ENCODE peak calls at places on chromosomes 16 and 17, in seven cellular contexts. One of them, this sample, is unnamed.
A peak's percentile ranks its signal among the peaks of the same experiment; 100 is the strongest.

GRCh38 chr17:29048440-29049360 is 5.8 kb downstream of the PIPOX start:
- DNase-seq in transverse colon: no peak
- DNase-seq in stromal cell of bone marrow: peak; percentile 44
- DNase-seq in DMS79: no peak
- DNase-seq in KBM-7: no peak
- DNase-seq in T-helper 2 cell: no peak
- DNase-seq in hepatocyte: peak; percentile 22
- DNase-seq in this sample: peak; percentile 20

GRCh38 chr16:27769561-27770222 is 219.7 kb downstream of the KATNIP start:
- DNase-seq in transverse colon: no peak
- DNase-seq in stromal cell of bone marrow: no peak
- DNase-seq in DMS79: no peak
- DNase-seq in KBM-7: no peak
- DNase-seq in T-helper 2 cell: no peak
- DNase-seq in hepatocyte: no peak
- DNase-seq in this sample: no peak

GRCh38 chr17:57902800-57903759 is 52.1 kb downstream of the CUEDC1 start:
- DNase-seq in transverse colon: peak; percentile 80
- DNase-seq in stromal cell of bone marrow: peak; percentile 78
- DNase-seq in DMS79: peak; percentile 83
- DNase-seq in KBM-7: peak; percentile 72
- DNase-seq in T-helper 2 cell: no peak
- DNase-seq in hepatocyte: peak; percentile 82
- DNase-seq in this sample: peak; percentile 78

GRCh38 chr17:48543854-48544355 is 1.0 kb downstream of the HOXB2 start:
- DNase-seq in transverse colon: no peak
- DNase-seq in stromal cell of bone marrow: no peak
- DNase-seq in DMS79: no peak
- DNase-seq in KBM-7: peak; percentile 53
- DNase-seq in T-helper 2 cell: no peak
- DNase-seq in hepatocyte: no peak
- DNase-seq in this sample: peak; percentile 72

GRCh38 chr17:28997811-28998210 is 8.0 kb downstream of the SEZ6 start:
- DNase-seq in transverse colon: no peak
- DNase-seq in stromal cell of bone marrow: no peak
- DNase-seq in DMS79: peak; percentile 85
- DNase-seq in KBM-7: no peak
- DNase-seq in T-helper 2 cell: no peak
- DNase-seq in hepatocyte: no peak
- DNase-seq in this sample: no peak

GRCh38 chr17:79237448-79238053 is 162.9 kb downstream of the ENGASE start:
- DNase-seq in transverse colon: no peak
- DNase-seq in stromal cell of bone marrow: no peak
- DNase-seq in DMS79: no peak
- DNase-seq in KBM-7: no peak
- DNase-seq in T-helper 2 cell: no peak
- DNase-seq in hepatocyte: no peak
- DNase-seq in this sample: no peak

GRCh38 chr17:74785096-74785980 is 9.2 kb upstream of the NAT9 start:
- DNase-seq in transverse colon: no peak
- DNase-seq in stromal cell of bone marrow: no peak
- DNase-seq in DMS79: no peak
- DNase-seq in KBM-7: no peak
- DNase-seq in T-helper 2 cell: no peak
- DNase-seq in hepatocyte: no peak
- DNase-seq in this sample: no peak

GRCh38 chr17:80482555-80483308 is 6.3 kb upstream of the NPTX1 start:
- DNase-seq in transverse colon: no peak
- DNase-seq in stromal cell of bone marrow: no peak
- DNase-seq in DMS79: no peak
- DNase-seq in KBM-7: no peak
- DNase-seq in T-helper 2 cell: no peak
- DNase-seq in hepatocyte: no peak
- DNase-seq in this sample: no peak

GRCh38 chr17:78127240-78127887 is 1.2 kb downstream of the TMC6 start:
- DNase-seq in transverse colon: peak; percentile 75
- DNase-seq in stromal cell of bone marrow: no peak
- DNase-seq in DMS79: no peak
- DNase-seq in KBM-7: peak; percentile 84
- DNase-seq in T-helper 2 cell: no peak
- DNase-seq in hepatocyte: peak; percentile 57
- DNase-seq in this sample: peak; percentile 86

GRCh38 chr17:28578246-28579195 is 1.8 kb upstream of the ALDOC start:
- DNase-seq in transverse colon: no peak
- DNase-seq in stromal cell of bone marrow: no peak
- DNase-seq in DMS79: no peak
- DNase-seq in KBM-7: no peak
- DNase-seq in T-helper 2 cell: no peak
- DNase-seq in hepatocyte: no peak
- DNase-seq in this sample: no peak

GRCh38 chr17:11712445-11712844 is 114.2 kb downstream of the DNAH9 start:
- DNase-seq in transverse colon: no peak
- DNase-seq in stromal cell of bone marrow: no peak
- DNase-seq in DMS79: no peak
- DNase-seq in KBM-7: peak; percentile 0
- DNase-seq in T-helper 2 cell: no peak
- DNase-seq in hepatocyte: no peak
- DNase-seq in this sample: no peak

GRCh38 chr17:48611681-48612455 is 1.1 kb upstream of the HOXB7 start:
- DNase-seq in transverse colon: peak; percentile 59
- DNase-seq in stromal cell of bone marrow: no peak
- DNase-seq in DMS79: peak; percentile 51
- DNase-seq in KBM-7: no peak
- DNase-seq in T-helper 2 cell: no peak
- DNase-seq in hepatocyte: no peak
- DNase-seq in this sample: no peak

GRCh38 chr16:48334325-48334724 is 50.9 kb downstream of the SIAH1 start:
- DNase-seq in transverse colon: no peak
- DNase-seq in stromal cell of bone marrow: no peak
- DNase-seq in DMS79: no peak
- DNase-seq in KBM-7: no peak
- DNase-seq in T-helper 2 cell: no peak
- DNase-seq in hepatocyte: no peak
- DNase-seq in this sample: no peak

GRCh38 chr16:73714976-73715375 is 581.6 kb upstream of the PSMD7 start:
- DNase-seq in transverse colon: no peak
- DNase-seq in stromal cell of bone marrow: no peak
- DNase-seq in DMS79: no peak
- DNase-seq in KBM-7: no peak
- DNase-seq in T-helper 2 cell: no peak
- DNase-seq in hepatocyte: no peak
- DNase-seq in this sample: no peak

GRCh38 chr16:84574191-84574590 is 43.7 kb downstream of the COTL1 start:
- DNase-seq in transverse colon: no peak
- DNase-seq in stromal cell of bone marrow: no peak
- DNase-seq in DMS79: no peak
- DNase-seq in KBM-7: no peak
- DNase-seq in T-helper 2 cell: no peak
- DNase-seq in hepatocyte: no peak
- DNase-seq in this sample: no peak

GRCh38 chr16:51657844-51658243 is 506.8 kb upstream of the SALL1 start:
- DNase-seq in transverse colon: no peak
- DNase-seq in stromal cell of bone marrow: no peak
- DNase-seq in DMS79: peak; percentile 28
- DNase-seq in KBM-7: no peak
- DNase-seq in T-helper 2 cell: no peak
- DNase-seq in hepatocyte: no peak
- DNase-seq in this sample: no peak

GRCh38 chr17:76014100-76014924 is 12.8 kb downstream of the EVPL start:
- DNase-seq in transverse colon: peak; percentile 80
- DNase-seq in stromal cell of bone marrow: no peak
- DNase-seq in DMS79: peak; percentile 43
- DNase-seq in KBM-7: peak; percentile 81
- DNase-seq in T-helper 2 cell: peak; percentile 64
- DNase-seq in hepatocyte: peak; percentile 92
- DNase-seq in this sample: peak; percentile 84

GRCh38 chr17:65644545-65644944 is 83.1 kb upstream of the AXIN2 start:
- DNase-seq in transverse colon: no peak
- DNase-seq in stromal cell of bone marrow: no peak
- DNase-seq in DMS79: no peak
- DNase-seq in KBM-7: no peak
- DNase-seq in T-helper 2 cell: no peak
- DNase-seq in hepatocyte: no peak
- DNase-seq in this sample: no peak

GRCh38 chr16:27840311-27841060 is 223.0 kb downstream of the GSG1L start:
- DNase-seq in transverse colon: no peak
- DNase-seq in stromal cell of bone marrow: no peak
- DNase-seq in DMS79: no peak
- DNase-seq in KBM-7: no peak
- DNase-seq in T-helper 2 cell: no peak
- DNase-seq in hepatocyte: no peak
- DNase-seq in this sample: no peak

GRCh38 chr17:82114872-82115271 is 16.8 kb upstream of the FASN start:
- DNase-seq in transverse colon: no peak
- DNase-seq in stromal cell of bone marrow: no peak
- DNase-seq in DMS79: no peak
- DNase-seq in KBM-7: no peak
- DNase-seq in T-helper 2 cell: no peak
- DNase-seq in hepatocyte: no peak
- DNase-seq in this sample: no peak

GRCh38 chr16:1474796-1475551 is at the start of gene CLCN7:
- DNase-seq in transverse colon: peak; percentile 93
- DNase-seq in stromal cell of bone marrow: peak; percentile 70
- DNase-seq in DMS79: peak; percentile 42
- DNase-seq in KBM-7: peak; percentile 81
- DNase-seq in T-helper 2 cell: peak; percentile 83
- DNase-seq in hepatocyte: peak; percentile 91
- DNase-seq in this sample: peak; percentile 89

GRCh38 chr16:52532384-52532783 is 14.6 kb downstream of the TOX3 start:
- DNase-seq in transverse colon: no peak
- DNase-seq in stromal cell of bone marrow: no peak
- DNase-seq in DMS79: no peak
- DNase-seq in KBM-7: no peak
- DNase-seq in T-helper 2 cell: no peak
- DNase-seq in hepatocyte: no peak
- DNase-seq in this sample: no peak

GRCh38 chr16:74747716-74748041 is 26.9 kb downstream of the FA2H start:
- DNase-seq in transverse colon: no peak
- DNase-seq in stromal cell of bone marrow: no peak
- DNase-seq in DMS79: no peak
- DNase-seq in KBM-7: no peak
- DNase-seq in T-helper 2 cell: no peak
- DNase-seq in hepatocyte: no peak
- DNase-seq in this sample: no peak

GRCh38 chr17:51299859-51300258 is 39.5 kb downstream of the UTP18 start:
- DNase-seq in transverse colon: no peak
- DNase-seq in stromal cell of bone marrow: no peak
- DNase-seq in DMS79: no peak
- DNase-seq in KBM-7: no peak
- DNase-seq in T-helper 2 cell: no peak
- DNase-seq in hepatocyte: no peak
- DNase-seq in this sample: no peak

GRCh38 chr16:12685806-12686205 is 117.9 kb downstream of the CPPED1 start:
- DNase-seq in transverse colon: no peak
- DNase-seq in stromal cell of bone marrow: no peak
- DNase-seq in DMS79: no peak
- DNase-seq in KBM-7: peak; percentile 63
- DNase-seq in T-helper 2 cell: no peak
- DNase-seq in hepatocyte: no peak
- DNase-seq in this sample: peak; percentile 16

GRCh38 chr17:55735784-55736405 is 13.2 kb upstream of the TMEM100 start:
- DNase-seq in transverse colon: peak; percentile 20
- DNase-seq in stromal cell of bone marrow: no peak
- DNase-seq in DMS79: no peak
- DNase-seq in KBM-7: peak; percentile 51
- DNase-seq in T-helper 2 cell: no peak
- DNase-seq in hepatocyte: peak; percentile 78
- DNase-seq in this sample: peak; percentile 85

GRCh38 chr16:86515780-86516617 is 5.7 kb downstream of the FOXF1 start:
- DNase-seq in transverse colon: no peak
- DNase-seq in stromal cell of bone marrow: no peak
- DNase-seq in DMS79: no peak
- DNase-seq in KBM-7: no peak
- DNase-seq in T-helper 2 cell: no peak
- DNase-seq in hepatocyte: no peak
- DNase-seq in this sample: no peak

GRCh38 chr16:12976936-12977335 is 75.5 kb downstream of the SHISA9 start:
- DNase-seq in transverse colon: no peak
- DNase-seq in stromal cell of bone marrow: no peak
- DNase-seq in DMS79: no peak
- DNase-seq in KBM-7: no peak
- DNase-seq in T-helper 2 cell: no peak
- DNase-seq in hepatocyte: no peak
- DNase-seq in this sample: no peak

GRCh38 chr17:48996696-48997102 is 486 bp upstream of the IGF2BP1 start:
- DNase-seq in transverse colon: no peak
- DNase-seq in stromal cell of bone marrow: no peak
- DNase-seq in DMS79: no peak
- DNase-seq in KBM-7: no peak
- DNase-seq in T-helper 2 cell: no peak
- DNase-seq in hepatocyte: peak; percentile 64
- DNase-seq in this sample: no peak

GRCh38 chr16:68993885-68994284 is 111.6 kb upstream of the HAS3 start:
- DNase-seq in transverse colon: no peak
- DNase-seq in stromal cell of bone marrow: peak; percentile 68
- DNase-seq in DMS79: no peak
- DNase-seq in KBM-7: no peak
- DNase-seq in T-helper 2 cell: no peak
- DNase-seq in hepatocyte: peak; percentile 23
- DNase-seq in this sample: no peak

GRCh38 chr17:57874434-57875108 is 24.7 kb upstream of the MRPS23 start:
- DNase-seq in transverse colon: peak; percentile 49
- DNase-seq in stromal cell of bone marrow: peak; percentile 89
- DNase-seq in DMS79: no peak
- DNase-seq in KBM-7: peak; percentile 81
- DNase-seq in T-helper 2 cell: no peak
- DNase-seq in hepatocyte: peak; percentile 91
- DNase-seq in this sample: no peak

GRCh38 chr17:42553866-42554249 is 1.1 kb downstream of the HSD17B1 start:
- DNase-seq in transverse colon: no peak
- DNase-seq in stromal cell of bone marrow: no peak
- DNase-seq in DMS79: no peak
- DNase-seq in KBM-7: no peak
- DNase-seq in T-helper 2 cell: no peak
- DNase-seq in hepatocyte: no peak
- DNase-seq in this sample: no peak

GRCh38 chr17:36203335-36203734 is 6.8 kb upstream of the CCL3L1 start:
- DNase-seq in transverse colon: no peak
- DNase-seq in stromal cell of bone marrow: no peak
- DNase-seq in DMS79: no peak
- DNase-seq in KBM-7: no peak
- DNase-seq in T-helper 2 cell: no peak
- DNase-seq in hepatocyte: no peak
- DNase-seq in this sample: no peak

GRCh38 chr17:36980281-36980761 is 31.6 kb downstream of the AATF start:
- DNase-seq in transverse colon: no peak
- DNase-seq in stromal cell of bone marrow: peak; percentile 22
- DNase-seq in DMS79: peak; percentile 21
- DNase-seq in KBM-7: no peak
- DNase-seq in T-helper 2 cell: no peak
- DNase-seq in hepatocyte: no peak
- DNase-seq in this sample: no peak

GRCh38 chr16:68800257-68800875 is 43.0 kb upstream of the TANGO6 start:
- DNase-seq in transverse colon: peak; percentile 65
- DNase-seq in stromal cell of bone marrow: peak; percentile 70
- DNase-seq in DMS79: no peak
- DNase-seq in KBM-7: peak; percentile 83
- DNase-seq in T-helper 2 cell: peak; percentile 24
- DNase-seq in hepatocyte: peak; percentile 87
- DNase-seq in this sample: peak; percentile 80

GRCh38 chr16:5054876-5055865 is 10.6 kb downstream of the C16orf89 start:
- DNase-seq in transverse colon: no peak
- DNase-seq in stromal cell of bone marrow: no peak
- DNase-seq in DMS79: no peak
- DNase-seq in KBM-7: no peak
- DNase-seq in T-helper 2 cell: no peak
- DNase-seq in hepatocyte: no peak
- DNase-seq in this sample: no peak

GRCh38 chr16:89334050-89334449 is 116.5 kb downstream of the ZNF778 start:
- DNase-seq in transverse colon: no peak
- DNase-seq in stromal cell of bone marrow: no peak
- DNase-seq in DMS79: no peak
- DNase-seq in KBM-7: no peak
- DNase-seq in T-helper 2 cell: no peak
- DNase-seq in hepatocyte: no peak
- DNase-seq in this sample: no peak

GRCh38 chr17:2975469-2975958 is 87.9 kb downstream of the OR1D5 start:
- DNase-seq in transverse colon: peak; percentile 40
- DNase-seq in stromal cell of bone marrow: no peak
- DNase-seq in DMS79: no peak
- DNase-seq in KBM-7: no peak
- DNase-seq in T-helper 2 cell: no peak
- DNase-seq in hepatocyte: no peak
- DNase-seq in this sample: peak; percentile 92

This sample was measured in OCI-M1.